ENCODE peak calls at places on chromosome 20, in ten cellular contexts. Q is brain microvascular endothelial cell; B is GM06990; V is iPS DF 6.9; S is CD8-positive, alpha-beta memory T cell; K is GM12865; O is neuronal stem cell; C is astrocyte of the cerebellum; Y is choroid plexus epithelial cell; N is heart right ventricle. M is an unnamed sample.

GRCh38 chr20:5159928-5160327 is 33.1 kb downstream of the CDS2 start:
- DNase-seq in V (no peak), S (no peak), O (no peak), C (no peak), Y (no peak), N (no peak), B (no peak), K (no peak), Q (no peak), M (no peak)

GRCh38 chr20:17559338-17559737 is 10.5 kb upstream of the DSTN start:
- DNase-seq in Y (no peak), C (no peak), S (no peak), K (no peak), O (no peak), V (no peak), B (no peak), Q (no peak), N (no peak), M (no peak)

GRCh38 chr20:32018269-32019155 is 8.3 kb downstream of the CCM2L start:
- DNase-seq in B (no peak), K (no peak), V (peak; percentile 55), O (peak; percentile 71), N (peak; percentile 64), Y (no peak), C (no peak), S (peak; percentile 34), Q (no peak), M (no peak)

GRCh38 chr20:4493386-4493785 is 228.3 kb upstream of the PRND start:
- DNase-seq in N (no peak), Y (no peak), V (no peak), B (no peak), S (no peak), Q (no peak), O (no peak), C (no peak), K (no peak), M (no peak)

GRCh38 chr20:40568200-40568599 is 120.8 kb downstream of the MAFB start:
- DNase-seq in S (no peak), C (no peak), O (no peak), Q (no peak), N (no peak), V (no peak), B (no peak), Y (peak; percentile 26), K (no peak), M (no peak)

GRCh38 chr20:17650301-17650761 is 31.7 kb downstream of the RRBP1 start:
- DNase-seq in B (no peak), O (no peak), K (no peak), S (no peak), V (no peak), C (no peak), N (no peak), Q (no peak), Y (no peak), M (no peak)

GRCh38 chr20:9617062-9617461 is 102.7 kb downstream of the LAMP5 start:
- DNase-seq in Y (peak; percentile 81), Q (peak; percentile 56), B (no peak), K (peak; percentile 81), N (peak; percentile 27), S (peak; percentile 7), C (peak; percentile 41), V (peak; percentile 52), O (peak; percentile 57), M (peak; percentile 13)

GRCh38 chr20:58636396-58636982 is 14.6 kb upstream of the STX16 start:
- DNase-seq in Q (no peak), B (no peak), N (no peak), Y (no peak), O (no peak), V (no peak), C (no peak), K (no peak), S (no peak), M (no peak)

GRCh38 chr20:21230686-21231085 is 72.4 kb upstream of the XRN2 start:
- DNase-seq in Q (no peak), N (no peak), O (no peak), V (no peak), K (no peak), B (no peak), C (no peak), Y (no peak), S (no peak), M (peak; percentile 13)

GRCh38 chr20:58645277-58645968 is 5.7 kb upstream of the STX16 start:
- DNase-seq in C (peak; percentile 93), O (no peak), Y (peak; percentile 62), V (no peak), Q (no peak), N (no peak), B (no peak), S (no peak), K (no peak), M (peak; percentile 65)

GRCh38 chr20:6909608-6910007 is 142.1 kb downstream of the BMP2 start:
- DNase-seq in V (no peak), Y (no peak), B (no peak), N (no peak), S (no peak), Q (no peak), C (no peak), K (no peak), O (no peak), M (no peak)

GRCh38 chr20:56143759-56144158 is 104.8 kb upstream of the MC3R start:
- DNase-seq in K (no peak), N (no peak), O (no peak), S (no peak), Q (no peak), B (no peak), V (no peak), Y (no peak), C (no peak), M (no peak)

GRCh38 chr20:33704197-33704924 is 15.7 kb downstream of the PXMP4 start:
- DNase-seq in V (no peak), O (no peak), C (no peak), S (no peak), B (no peak), Q (no peak), N (no peak), Y (no peak), K (no peak), M (no peak)

GRCh38 chr20:39040116-39040515 is 78.0 kb downstream of the DHX35 start:
- DNase-seq in O (no peak), S (no peak), V (no peak), K (no peak), B (no peak), Q (no peak), N (no peak), C (no peak), Y (no peak), M (no peak)

GRCh38 chr20:36309643-36310042 is 3.5 kb downstream of the DLGAP4 start:
- DNase-seq in B (no peak), Q (no peak), C (no peak), V (no peak), Y (no peak), N (no peak), O (no peak), S (no peak), K (no peak), M (no peak)

GRCh38 chr20:46894579-46894958 is at the start of gene EYA2:
- DNase-seq in C (no peak), B (peak; percentile 66), Y (no peak), O (peak; percentile 24), V (no peak), S (no peak), N (peak; percentile 19), K (peak; percentile 60), Q (no peak), M (no peak)

GRCh38 chr20:46894971-46895905 is 595 bp downstream of the EYA2 start:
- DNase-seq in N (peak; percentile 12), O (peak; percentile 38), S (no peak), C (no peak), Q (no peak), Y (peak; percentile 31), B (no peak), K (peak; percentile 41), V (no peak), M (no peak)

GRCh38 chr20:46897471-46897870 is 2.8 kb downstream of the EYA2 start:
- DNase-seq in Y (no peak), C (no peak), B (no peak), Q (no peak), K (no peak), O (no peak), S (no peak), V (no peak), N (no peak), M (no peak)

GRCh38 chr20:46893877-46894578 is 615 bp upstream of the EYA2 start:
- DNase-seq in K (no peak), C (no peak), Y (no peak), S (no peak), O (no peak), N (no peak), V (no peak), Q (no peak), B (no peak), M (no peak)

GRCh38 chr20:46895906-46896242 is 1.2 kb downstream of the EYA2 start:
- DNase-seq in K (no peak), O (no peak), Q (no peak), S (no peak), V (no peak), B (no peak), N (no peak), Y (no peak), C (no peak), M (no peak)
- H3K4me3 ChIP-seq in K (peak overlapping the region; percentile 49), O (no peak overlapping the region), Q (no peak overlapping the region), S (no peak overlapping the region), V (no peak overlapping the region), B (peak overlapping the region; percentile 88), N (peak overlapping the region; percentile 36), Y (no peak overlapping the region), C (no peak overlapping the region), M (no peak overlapping the region)

GRCh38 chr20:20085071-20085470 is 32.7 kb downstream of the CFAP61 start:
- DNase-seq in Q (no peak), B (no peak), K (no peak), S (no peak), Y (no peak), N (peak; percentile 67), O (no peak), C (no peak), V (no peak), M (no peak)
- H3K4me3 ChIP-seq in Q (no peak overlapping the region), B (no peak overlapping the region), K (no peak overlapping the region), S (no peak overlapping the region), Y (no peak overlapping the region), N (peak overlapping the region; percentile 6), O (no peak overlapping the region), C (no peak overlapping the region), V (no peak overlapping the region), M (no peak overlapping the region)

GRCh38 chr20:41783423-41784220 is 165.4 kb upstream of the CHD6 start:
- DNase-seq in K (no peak), C (no peak), Q (no peak), S (no peak), N (no peak), O (no peak), Y (no peak), B (no peak), V (no peak), M (no peak)
- H3K4me3 ChIP-seq in K (no peak overlapping the region), C (no peak overlapping the region), Q (no peak overlapping the region), S (no peak overlapping the region), N (no peak overlapping the region), O (no peak overlapping the region), Y (no peak overlapping the region), B (no peak overlapping the region), V (no peak overlapping the region), M (no peak overlapping the region)

DNA sequence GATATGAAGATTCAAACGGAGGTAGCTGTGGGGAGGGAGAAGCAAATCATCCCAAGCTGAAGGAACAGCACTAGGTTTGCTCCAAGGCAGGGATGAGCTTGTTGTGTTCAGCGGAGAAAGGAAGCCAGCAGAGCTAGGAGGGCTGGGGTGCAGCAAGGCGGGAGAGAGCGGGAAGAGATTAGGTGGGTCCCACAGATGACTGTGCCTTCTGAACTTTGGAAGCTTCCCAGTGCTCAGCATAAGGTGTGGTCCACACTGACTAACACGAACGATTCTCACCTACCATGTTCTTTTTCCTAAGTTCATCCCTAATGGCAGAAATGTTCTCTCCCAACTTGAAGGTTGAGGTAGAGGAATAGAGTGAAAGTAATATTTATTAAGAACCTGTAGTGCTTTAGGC is 1.2 kb downstream of the RAE1 start:
- DNase-seq in S (no peak), Q (no peak), V (no peak), K (no peak), N (no peak), Y (no peak), O (no peak), B (no peak), C (no peak), M (no peak)
- H3K4me3 ChIP-seq in S (peak overlapping the region; percentile 95), Q (peak overlapping the region; percentile 97), V (no peak overlapping the region), K (peak overlapping the region; percentile 97), N (no peak overlapping the region), Y (peak overlapping the region; percentile 94), O (peak overlapping the region; percentile 85), B (peak overlapping the region; percentile 85), C (peak overlapping the region; percentile 100), M (peak overlapping the region; percentile 82)

M was measured in skeletal muscle cell.